ENCODE peak calls at places on chromosomes 5 and 9, in four cellular contexts. One of them, this sample, is unnamed.

GRCh38 chr9:115084709-115085108 is 33.2 kb downstream of the TNC start:
- DNase-seq in brain microvascular endothelial cell: no peak
- DNase-seq in adrenal gland: no peak
- DNase-seq in tibial artery: no peak
- DNase-seq in this sample: no peak

GRCh38 chr5:112604741-112605390 is 132.8 kb upstream of the APC start:
- DNase-seq in brain microvascular endothelial cell: no peak
- DNase-seq in adrenal gland: no peak
- DNase-seq in tibial artery: no peak
- DNase-seq in this sample: peak; percentile 4

GRCh38 chr5:132001647-132002561 is 9.6 kb downstream of the ACSL6 start:
- DNase-seq in adrenal gland: peak; percentile 89
- DNase-seq in tibial artery: no peak
- DNase-seq in brain microvascular endothelial cell: peak; percentile 43
- DNase-seq in this sample: peak; percentile 53

GRCh38 chr9:89387970-89388867 is 69.9 kb downstream of the SECISBP2 start:
- DNase-seq in adrenal gland: peak; percentile 75
- DNase-seq in brain microvascular endothelial cell: peak; percentile 11
- DNase-seq in tibial artery: peak; percentile 76
- DNase-seq in this sample: peak; percentile 95

GRCh38 chr5:128763324-128763723 is 202.0 kb upstream of the SLC27A6 start:
- DNase-seq in tibial artery: no peak
- DNase-seq in brain microvascular endothelial cell: no peak
- DNase-seq in adrenal gland: no peak
- DNase-seq in this sample: no peak

GRCh38 chr5:31192442-31192841 is 1.0 kb upstream of the CDH6 start:
- DNase-seq in brain microvascular endothelial cell: no peak
- DNase-seq in tibial artery: no peak
- DNase-seq in adrenal gland: no peak
- DNase-seq in this sample: no peak

GRCh38 chr5:96823060-96823459 is 15.3 kb upstream of the ERAP1 start:
- DNase-seq in brain microvascular endothelial cell: no peak
- DNase-seq in adrenal gland: no peak
- DNase-seq in tibial artery: no peak
- DNase-seq in this sample: no peak

GRCh38 chr9:136031741-136032638 is 63.1 kb downstream of the NACC2 start:
- DNase-seq in tibial artery: peak; percentile 47
- DNase-seq in brain microvascular endothelial cell: no peak
- DNase-seq in adrenal gland: no peak
- DNase-seq in this sample: no peak

GRCh38 chr5:142837274-142837673 is 67.1 kb downstream of the ARHGAP26 start:
- DNase-seq in adrenal gland: no peak
- DNase-seq in tibial artery: no peak
- DNase-seq in brain microvascular endothelial cell: no peak
- DNase-seq in this sample: no peak

GRCh38 chr9:12777149-12778010 is 2.6 kb downstream of the LURAP1L start:
- DNase-seq in brain microvascular endothelial cell: no peak
- DNase-seq in adrenal gland: no peak
- DNase-seq in tibial artery: no peak
- DNase-seq in this sample: peak; percentile 31

GRCh38 chr5:99928490-99928889 is 606.7 kb upstream of the FAM174A start:
- DNase-seq in adrenal gland: no peak
- DNase-seq in tibial artery: no peak
- DNase-seq in brain microvascular endothelial cell: no peak
- DNase-seq in this sample: no peak

GRCh38 chr9:17810728-17811634 is 232.1 kb downstream of the SH3GL2 start:
- DNase-seq in tibial artery: no peak
- DNase-seq in adrenal gland: peak; percentile 51
- DNase-seq in brain microvascular endothelial cell: peak; percentile 55
- DNase-seq in this sample: peak; percentile 82

GRCh38 chr9:76893395-76893932 is 12.4 kb downstream of the PRUNE2 start:
- DNase-seq in brain microvascular endothelial cell: no peak
- DNase-seq in adrenal gland: no peak
- DNase-seq in tibial artery: peak; percentile 86
- DNase-seq in this sample: no peak

GRCh38 chr9:115058684-115059315 is 59.2 kb downstream of the TNC start:
- DNase-seq in tibial artery: no peak
- DNase-seq in brain microvascular endothelial cell: peak; percentile 13
- DNase-seq in adrenal gland: no peak
- DNase-seq in this sample: peak; percentile 61

GRCh38 chr5:175709276-175709781 is 51.5 kb downstream of the HRH2 start:
- DNase-seq in adrenal gland: no peak
- DNase-seq in tibial artery: peak; percentile 49
- DNase-seq in brain microvascular endothelial cell: no peak
- DNase-seq in this sample: no peak

GRCh38 chr9:131037336-131038255 is 28.6 kb downstream of the LAMC3 start:
- DNase-seq in adrenal gland: no peak
- DNase-seq in tibial artery: no peak
- DNase-seq in brain microvascular endothelial cell: peak; percentile 25
- DNase-seq in this sample: peak; percentile 13

GRCh38 chr9:15873573-15874177 is 320.8 kb downstream of the CCDC171 start:
- DNase-seq in tibial artery: no peak
- DNase-seq in adrenal gland: no peak
- DNase-seq in brain microvascular endothelial cell: peak; percentile 16
- DNase-seq in this sample: peak; percentile 90

GRCh38 chr5:135108569-135108968 is 74.5 kb upstream of the PITX1 start:
- DNase-seq in adrenal gland: no peak
- DNase-seq in brain microvascular endothelial cell: no peak
- DNase-seq in tibial artery: no peak
- DNase-seq in this sample: no peak

GRCh38 chr9:82037126-82037525 is 48.6 kb downstream of the SPATA31D1 start:
- DNase-seq in brain microvascular endothelial cell: no peak
- DNase-seq in tibial artery: no peak
- DNase-seq in adrenal gland: no peak
- DNase-seq in this sample: peak; percentile 10

GRCh38 chr5:74947961-74948613 is 81.9 kb upstream of the FAM169A start:
- DNase-seq in adrenal gland: no peak
- DNase-seq in tibial artery: no peak
- DNase-seq in brain microvascular endothelial cell: peak; percentile 43
- DNase-seq in this sample: peak; percentile 78

GRCh38 chr5:8981496-8981895 is 564.4 kb downstream of the SEMA5A start:
- DNase-seq in adrenal gland: no peak
- DNase-seq in tibial artery: no peak
- DNase-seq in brain microvascular endothelial cell: peak; percentile 59
- DNase-seq in this sample: peak; percentile 74

GRCh38 chr5:17238521-17239041 is 21.1 kb downstream of the BASP1 start:
- DNase-seq in tibial artery: no peak
- DNase-seq in adrenal gland: no peak
- DNase-seq in brain microvascular endothelial cell: peak; percentile 50
- DNase-seq in this sample: peak; percentile 57

GRCh38 chr5:82346376-82347212 is 68.4 kb upstream of the RPS23 start:
- DNase-seq in adrenal gland: no peak
- DNase-seq in tibial artery: no peak
- DNase-seq in brain microvascular endothelial cell: no peak
- DNase-seq in this sample: no peak

GRCh38 chr9:78122631-78123030 is 91.0 kb upstream of the GNAQ start:
- DNase-seq in adrenal gland: no peak
- DNase-seq in tibial artery: no peak
- DNase-seq in brain microvascular endothelial cell: no peak
- DNase-seq in this sample: peak; percentile 31

GRCh38 chr5:171158581-171158980 is 150.5 kb upstream of the TLX3 start:
- DNase-seq in brain microvascular endothelial cell: no peak
- DNase-seq in tibial artery: no peak
- DNase-seq in adrenal gland: no peak
- DNase-seq in this sample: no peak

GRCh38 chr9:129239946-129240490 is 62.0 kb upstream of the IER5L start:
- DNase-seq in brain microvascular endothelial cell: no peak
- DNase-seq in tibial artery: no peak
- DNase-seq in adrenal gland: no peak
- DNase-seq in this sample: no peak

GRCh38 chr9:116156621-116157314 is 3.2 kb downstream of the PAPPA start:
- DNase-seq in adrenal gland: peak; percentile 36
- DNase-seq in brain microvascular endothelial cell: peak; percentile 78
- DNase-seq in tibial artery: peak; percentile 88
- DNase-seq in this sample: peak; percentile 94

GRCh38 chr5:9557696-9558095 is 11.8 kb upstream of the SEMA5A start:
- DNase-seq in tibial artery: no peak
- DNase-seq in brain microvascular endothelial cell: peak; percentile 81
- DNase-seq in adrenal gland: no peak
- DNase-seq in this sample: peak; percentile 77

GRCh38 chr5:88474574-88474973 is 205.9 kb upstream of the TMEM161B start:
- DNase-seq in tibial artery: no peak
- DNase-seq in brain microvascular endothelial cell: no peak
- DNase-seq in adrenal gland: no peak
- DNase-seq in this sample: no peak

DNA sequence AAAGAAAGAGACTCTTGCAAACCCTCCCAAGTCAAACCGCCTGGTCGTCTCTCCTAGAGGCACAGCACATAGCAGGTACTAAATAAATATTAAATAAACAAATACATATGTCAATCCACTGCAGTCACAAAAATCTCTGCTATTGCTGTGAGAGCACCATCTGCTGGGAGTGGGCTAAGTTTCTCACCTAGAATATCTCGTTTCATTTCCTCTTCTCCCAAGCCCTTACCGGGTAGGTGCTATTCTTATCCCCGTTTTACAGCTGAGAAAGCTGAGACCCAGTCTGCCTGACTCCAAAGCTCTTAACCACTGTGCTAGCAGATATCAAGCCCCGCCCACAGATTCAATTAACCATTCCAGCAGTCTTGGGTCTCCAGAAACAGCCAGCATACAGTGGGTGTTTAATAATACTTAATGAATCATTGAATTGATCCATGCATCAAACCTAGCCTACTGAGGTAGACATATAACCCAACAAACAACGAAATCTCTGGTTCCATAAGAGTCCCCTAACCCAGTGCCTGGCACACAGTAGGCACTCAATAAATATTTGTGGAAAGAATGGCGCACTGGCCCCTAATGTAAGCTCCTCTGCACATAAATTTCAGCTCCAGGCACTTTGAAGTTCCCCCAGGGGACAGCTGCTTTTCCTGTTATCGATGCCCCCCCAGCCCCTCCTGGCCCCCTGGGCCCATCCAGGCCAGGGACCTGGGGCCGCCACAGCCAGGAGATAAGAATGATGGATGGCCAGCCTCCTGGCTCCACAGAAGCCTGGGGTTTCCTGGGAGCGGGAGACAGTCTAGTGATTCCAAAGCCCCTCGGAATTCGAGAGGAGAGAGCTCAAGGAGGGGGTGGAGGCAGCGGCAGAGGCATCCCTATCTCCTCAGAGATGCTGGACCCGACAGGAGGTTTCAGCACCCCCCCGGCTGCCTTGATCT is 98.1 kb upstream of the HAND1 start:
- DNase-seq in brain microvascular endothelial cell: no peak
- DNase-seq in tibial artery: no peak
- DNase-seq in adrenal gland: no peak
- DNase-seq in this sample: peak; percentile 21
- TF ChIP-seq CTCF in brain microvascular endothelial cell: peak; percentile 28
- TF ChIP-seq CTCF in tibial artery: no peak
- TF ChIP-seq CTCF in adrenal gland: no peak
- TF ChIP-seq CTCF in this sample: peak; percentile 42

GRCh38 chr9:93295456-93296076 is 111.6 kb downstream of the WNK2 start:
- DNase-seq in adrenal gland: no peak
- DNase-seq in brain microvascular endothelial cell: no peak
- DNase-seq in tibial artery: peak; percentile 17
- DNase-seq in this sample: no peak

GRCh38 chr9:93298498-93299417 is 114.8 kb downstream of the WNK2 start:
- DNase-seq in adrenal gland: no peak
- DNase-seq in tibial artery: peak; percentile 58
- DNase-seq in brain microvascular endothelial cell: no peak
- DNase-seq in this sample: no peak

GRCh38 chr9:93297659-93298497 is 113.9 kb downstream of the WNK2 start:
- DNase-seq in adrenal gland: no peak
- DNase-seq in brain microvascular endothelial cell: no peak
- DNase-seq in tibial artery: peak; percentile 53
- DNase-seq in this sample: no peak

GRCh38 chr9:93295031-93295430 is 111.1 kb downstream of the WNK2 start:
- DNase-seq in brain microvascular endothelial cell: no peak
- DNase-seq in adrenal gland: no peak
- DNase-seq in tibial artery: peak; percentile 38
- DNase-seq in this sample: no peak

DNA sequence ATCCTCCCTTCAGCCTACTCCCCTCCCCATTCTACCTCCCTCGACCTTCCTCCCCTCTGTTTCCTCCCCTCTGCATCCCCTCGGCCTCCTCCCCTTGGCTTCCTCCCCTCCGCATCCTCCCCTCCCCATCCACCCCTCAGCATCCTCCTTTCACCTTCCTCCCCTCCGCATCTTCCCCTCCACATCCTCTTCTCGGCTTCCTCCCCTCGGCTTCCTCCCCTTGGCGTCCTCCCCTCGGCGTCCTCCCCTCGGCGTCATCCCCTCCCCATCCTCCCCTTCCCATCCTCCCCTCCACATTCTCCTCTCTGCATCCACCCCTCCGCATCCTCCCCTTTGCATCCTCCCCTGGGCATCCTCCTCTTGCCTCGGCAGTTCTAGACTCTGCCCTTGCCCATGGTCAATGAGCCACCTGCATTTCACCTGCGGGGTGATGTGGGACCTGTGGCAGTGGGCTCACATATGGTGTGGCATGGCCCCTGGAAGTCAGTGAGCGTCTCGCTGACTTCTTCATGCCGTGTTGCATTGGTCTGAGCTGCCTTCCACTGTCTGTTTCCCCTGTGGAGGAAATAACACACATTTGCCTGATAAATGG is 113.0 kb downstream of the WNK2 start:
- DNase-seq in tibial artery: peak; percentile 55
- DNase-seq in adrenal gland: no peak
- DNase-seq in brain microvascular endothelial cell: no peak
- DNase-seq in this sample: no peak
- H3K4me3 ChIP-seq in tibial artery: no peak overlapping the region
- H3K4me3 ChIP-seq in adrenal gland: no peak overlapping the region
- H3K4me3 ChIP-seq in brain microvascular endothelial cell: no peak overlapping the region
- H3K4me3 ChIP-seq in this sample: no peak overlapping the region

GRCh38 chr5:134041570-134042411 is 37.0 kb upstream of the VDAC1 start:
- DNase-seq in brain microvascular endothelial cell: no peak
- DNase-seq in adrenal gland: no peak
- DNase-seq in tibial artery: no peak
- DNase-seq in this sample: peak; percentile 38

GRCh38 chr5:134034326-134034725 is 29.6 kb upstream of the VDAC1 start:
- DNase-seq in adrenal gland: no peak
- DNase-seq in tibial artery: no peak
- DNase-seq in brain microvascular endothelial cell: no peak
- DNase-seq in this sample: no peak

GRCh38 chr5:134038143-134038542 is 33.4 kb upstream of the VDAC1 start:
- DNase-seq in brain microvascular endothelial cell: no peak
- DNase-seq in tibial artery: no peak
- DNase-seq in adrenal gland: no peak
- DNase-seq in this sample: no peak

DNA sequence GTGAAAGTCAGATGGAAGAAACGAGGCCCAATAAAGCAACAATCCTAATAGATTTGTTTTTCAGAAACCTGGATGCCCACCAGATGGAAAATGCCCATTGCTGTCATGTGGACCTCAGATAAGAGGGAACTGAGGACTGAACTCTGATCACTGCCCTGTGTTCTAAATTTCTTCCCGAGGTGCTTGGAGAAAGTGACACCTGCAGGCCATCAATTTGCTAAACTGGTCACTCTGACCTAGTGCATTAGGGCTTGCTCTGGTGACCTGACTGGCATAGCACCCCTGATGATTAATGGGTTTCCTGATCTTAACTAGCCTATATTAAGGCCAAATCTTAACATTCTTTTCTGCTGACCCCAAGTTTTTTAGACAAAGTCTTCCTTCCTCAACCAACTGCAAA is 32.4 kb upstream of the VDAC1 start:
- DNase-seq in tibial artery: no peak
- DNase-seq in adrenal gland: no peak
- DNase-seq in brain microvascular endothelial cell: no peak
- DNase-seq in this sample: no peak
- TF ChIP-seq CTCF in tibial artery: no peak
- TF ChIP-seq CTCF in adrenal gland: no peak
- TF ChIP-seq CTCF in brain microvascular endothelial cell: no peak
- TF ChIP-seq CTCF in this sample: no peak

GRCh38 chr5:115297043-115297442 is 589 bp upstream of the CCDC112 start:
- DNase-seq in brain microvascular endothelial cell: no peak
- DNase-seq in tibial artery: no peak
- DNase-seq in adrenal gland: no peak
- DNase-seq in this sample: peak; percentile 17
- H3K4me3 ChIP-seq in brain microvascular endothelial cell: peak overlapping the region; percentile 36
- H3K4me3 ChIP-seq in tibial artery: peak overlapping the region; percentile 95
- H3K4me3 ChIP-seq in adrenal gland: peak overlapping the region; percentile 83
- H3K4me3 ChIP-seq in this sample: peak overlapping the region; percentile 40

This sample was measured in choroid plexus epithelial cell.